ENCODE peak calls at places on chromosomes 3 and 15, in ten cellular contexts. C is heart left ventricle, L is AG04449, V is stomach, J is neural progenitor cell, D is fibroblast of pulmonary artery, T is MM.1S, E is body of pancreas, X is IMR-90, R is cardiac muscle cell. Z is an unnamed sample.
A peak's percentile ranks its signal among the peaks of the same experiment; 100 is the strongest.

GRCh38 chr15:33104276-33104675 is 90.2 kb downstream of the FMN1 start:
- DNase-seq in E (no peak), R (peak; percentile 37), C (no peak), X (peak; percentile 92), T (peak; percentile 67), D (peak; percentile 56), J (no peak), V (no peak), L (peak; percentile 50), Z (peak; percentile 73)

GRCh38 chr3:170355738-170356595 is 1.5 kb upstream of the SKIL start:
- DNase-seq in C (peak; percentile 68), V (peak; percentile 35), D (peak; percentile 69), X (peak; percentile 54), E (peak; percentile 52), L (no peak), J (peak; percentile 60), R (peak; percentile 79), T (peak; percentile 85), Z (peak; percentile 65)

GRCh38 chr3:47333907-47334306 is 46.9 kb upstream of the PTPN23 start:
- DNase-seq in L (no peak), E (no peak), D (no peak), C (no peak), T (no peak), J (no peak), V (no peak), X (no peak), R (no peak), Z (no peak)

GRCh38 chr3:193729601-193730000 is 136.6 kb downstream of the OPA1 start:
- DNase-seq in R (no peak), T (no peak), D (no peak), V (no peak), X (no peak), J (no peak), E (no peak), L (no peak), C (no peak), Z (no peak)

GRCh38 chr3:41792806-41793205 is 169.1 kb downstream of the ULK4 start:
- DNase-seq in J (no peak), V (no peak), T (peak; percentile 79), D (no peak), E (no peak), X (no peak), L (no peak), C (no peak), R (no peak), Z (no peak)

GRCh38 chr3:193225726-193226125 is 15.3 kb upstream of the PLAAT1 start:
- DNase-seq in V (no peak), J (no peak), D (no peak), C (no peak), T (no peak), R (no peak), E (no peak), X (no peak), L (no peak), Z (no peak)

GRCh38 chr3:120094776-120095225 is 554 bp upstream of the GSK3B start:
- DNase-seq in D (peak; percentile 100), V (peak; percentile 96), C (peak; percentile 99), R (peak; percentile 100), T (peak; percentile 99), J (peak; percentile 99), X (peak; percentile 100), L (peak; percentile 100), E (peak; percentile 99), Z (peak; percentile 100)

GRCh38 chr3:192850501-192850981 is 67.1 kb downstream of the MB21D2 start:
- DNase-seq in C (no peak), R (peak; percentile 50), T (no peak), D (no peak), X (peak; percentile 86), V (peak; percentile 45), E (no peak), J (no peak), L (no peak), Z (no peak)

GRCh38 chr15:44801368-44801767 is 65.0 kb downstream of the TRIM69 start:
- DNase-seq in C (no peak), R (peak; percentile 55), D (peak; percentile 46), X (no peak), V (no peak), E (no peak), L (no peak), J (no peak), T (no peak), Z (peak; percentile 8)

GRCh38 chr3:30437172-30437571 is 169.2 kb upstream of the TGFBR2 start:
- DNase-seq in T (no peak), R (peak; percentile 91), E (no peak), C (peak; percentile 33), J (peak; percentile 2), X (peak; percentile 62), L (no peak), D (peak; percentile 76), V (no peak), Z (peak; percentile 82)

GRCh38 chr3:44058022-44058867 is 183.4 kb upstream of the TOPAZ1 start:
- DNase-seq in D (peak; percentile 24), E (no peak), T (peak; percentile 16), R (peak; percentile 27), V (no peak), L (peak; percentile 26), J (no peak), X (peak; percentile 28), C (no peak), Z (peak; percentile 69)

GRCh38 chr3:69384379-69384778 is 1.5 kb downstream of the FRMD4B start:
- DNase-seq in L (no peak), V (no peak), E (no peak), X (no peak), D (peak; percentile 8), J (no peak), C (no peak), R (no peak), T (no peak), Z (no peak)

GRCh38 chr3:69386535-69387385 is 872 bp upstream of the FRMD4B start:
- DNase-seq in R (no peak), V (no peak), J (peak; percentile 20), T (no peak), X (no peak), C (no peak), E (no peak), L (no peak), D (no peak), Z (no peak)

GRCh38 chr3:69388241-69388640 is 2.4 kb upstream of the FRMD4B start:
- DNase-seq in J (no peak), E (no peak), D (no peak), L (no peak), R (no peak), X (no peak), T (no peak), C (no peak), V (no peak), Z (no peak)

GRCh38 chr3:69385723-69386483 is at the start of gene FRMD4B:
- DNase-seq in V (peak; percentile 86), X (no peak), J (peak; percentile 67), C (peak; percentile 79), D (peak; percentile 19), L (no peak), E (peak; percentile 68), T (no peak), R (peak; percentile 18), Z (no peak)

GRCh38 chr3:69385033-69385722 is 710 bp downstream of the FRMD4B start:
- DNase-seq in L (no peak), V (no peak), J (peak; percentile 41), C (no peak), E (no peak), R (no peak), T (no peak), D (no peak), X (no peak), Z (no peak)
- H3K4me3 ChIP-seq in L (peak overlapping the region; percentile 64), V (peak overlapping the region; percentile 57), J (peak overlapping the region; percentile 58), C (peak overlapping the region; percentile 76), E (no peak overlapping the region), R (peak overlapping the region; percentile 26), T (no peak overlapping the region), D (no peak overlapping the region), X (no peak overlapping the region), Z (no peak overlapping the region)

GRCh38 chr3:144687862-144688261 is 716.2 kb downstream of the DIPK2A start:
- DNase-seq in L (no peak), C (no peak), V (no peak), J (peak; percentile 51), T (no peak), D (peak; percentile 3), E (no peak), R (peak; percentile 18), X (no peak), Z (peak; percentile 1)
- TF ChIP-seq CTCF in L (no peak), C (no peak), V (no peak), J (peak; percentile 47), T (no peak), D (no peak), E (no peak), R (peak; percentile 20), X (no peak), Z (peak; percentile 7)

GRCh38 chr3:186413615-186414415 is 51.8 kb upstream of the DGKG start:
- DNase-seq in L (no peak), X (no peak), V (peak; percentile 51), D (no peak), C (peak; percentile 29), T (peak; percentile 98), J (peak; percentile 76), R (peak; percentile 12), E (peak; percentile 74), Z (peak; percentile 2)
- H3K4me3 ChIP-seq in L (peak overlapping the region; percentile 43), X (no peak overlapping the region), V (peak overlapping the region; percentile 40), D (no peak overlapping the region), C (peak overlapping the region; percentile 42), T (peak overlapping the region; percentile 58), J (peak overlapping the region; percentile 46), R (peak overlapping the region; percentile 13), E (no peak overlapping the region), Z (peak overlapping the region; percentile 28)

GRCh38 chr3:129688310-129688895 is 81.9 kb upstream of the PLXND1 start:
- DNase-seq in L (peak; percentile 3), R (peak; percentile 75), X (peak; percentile 74), V (peak; percentile 84), C (peak; percentile 53), J (peak; percentile 96), D (peak; percentile 71), T (no peak), E (peak; percentile 57), Z (peak; percentile 73)
- TF ChIP-seq CTCF in L (no peak), R (no peak), X (no peak), V (no peak), C (no peak), J (no peak), D (no peak), T (no peak), E (no peak), Z (no peak)

GRCh38 chr3:165195628-165196576 is at the start of gene SLITRK3:
- DNase-seq in J (peak; percentile 47), V (no peak), X (no peak), C (no peak), R (no peak), T (no peak), D (no peak), E (no peak), L (no peak), Z (no peak)
- H3K4me3 ChIP-seq in J (peak within 1 kb of the TSS; percentile 83), V (peak within 1 kb of the TSS; percentile 43), X (no peak within 1 kb of the TSS), C (peak within 1 kb of the TSS; percentile 44), R (peak within 1 kb of the TSS; percentile 52), T (peak within 1 kb of the TSS; percentile 24), D (peak within 1 kb of the TSS; percentile 37), E (peak within 1 kb of the TSS; percentile 0), L (no peak within 1 kb of the TSS), Z (peak within 1 kb of the TSS; percentile 48)

DNA sequence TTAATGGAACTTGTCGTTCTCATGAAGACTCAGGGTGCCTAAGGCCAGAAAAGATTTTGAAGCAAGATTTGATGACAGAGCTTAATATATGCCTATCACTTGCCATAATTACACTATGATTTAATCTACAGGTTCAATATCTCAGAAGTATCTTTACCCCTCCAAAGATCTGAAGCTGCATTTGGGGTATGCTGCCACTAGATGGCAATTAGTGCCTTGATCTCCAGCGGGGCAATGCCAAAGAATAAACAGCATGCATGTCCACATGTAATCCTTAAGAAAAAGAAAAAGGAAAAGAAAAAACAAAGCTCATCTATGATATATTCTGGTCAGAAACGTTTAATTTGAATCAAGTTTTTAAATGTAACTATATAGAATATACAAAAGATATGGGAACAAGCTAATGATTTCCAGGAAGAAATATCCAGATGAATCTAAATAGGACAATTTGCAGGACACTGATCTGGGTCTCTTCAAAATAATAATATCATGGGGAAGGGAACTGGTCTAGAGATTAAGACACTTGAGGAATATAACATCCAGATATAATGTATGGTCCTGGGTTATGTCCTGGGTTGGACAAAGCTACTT is 55.0 kb upstream of the SOX14 start:
- DNase-seq in J (peak; percentile 51), D (no peak), R (no peak), V (no peak), E (no peak), T (peak; percentile 51), X (no peak), L (no peak), C (no peak), Z (no peak)
- TF ChIP-seq CTCF in J (peak; percentile 82), D (no peak), R (no peak), V (peak; percentile 30), E (no peak), T (peak; percentile 70), X (peak; percentile 7), L (no peak), C (no peak), Z (no peak)

Z was measured in fibroblast of the aortic adventitia.